ENCODE peak calls at places on chromosomes 2 and 18, in five cellular contexts. R is tibial artery, L is astrocyte of the spinal cord, I is fibroblast of mammary gland, N is dorsolateral prefrontal cortex. V is an unnamed sample.

GRCh38 chr2:234705108-234705507 is 208.2 kb upstream of the ARL4C start:
- DNase-seq in N (no peak), I (peak), L (peak), R (no peak), V (no peak)

GRCh38 chr18:27483266-27483665 is 298.2 kb upstream of the CHST9 start:
- DNase-seq in I (no peak), R (no peak), N (no peak), L (no peak), V (no peak)

GRCh38 chr18:29892960-29893558 is 1149.5 kb downstream of the DSC3 start:
- DNase-seq in I (peak), N (no peak), L (peak), R (no peak), V (no peak)

GRCh38 chr2:217666338-217666737 is 336.5 kb downstream of the TNS1 start:
- DNase-seq in I (peak), L (no peak), N (no peak), R (no peak), V (no peak)

GRCh38 chr2:215693269-215693998 is 257.6 kb upstream of the FN1 start:
- DNase-seq in L (peak), N (no peak), R (no peak), I (peak), V (no peak)

GRCh38 chr2:63055510-63056308 is 5.1 kb downstream of the OTX1 start:
- DNase-seq in N (no peak), R (no peak), I (no peak), L (no peak), V (no peak)

GRCh38 chr2:5697554-5697953 is 5.4 kb downstream of the SOX11 start:
- DNase-seq in N (no peak), R (no peak), L (no peak), I (no peak), V (no peak)

GRCh38 chr2:64273524-64274398 is 129.5 kb upstream of the PELI1 start:
- DNase-seq in L (peak), R (peak), N (no peak), I (peak), V (no peak)

GRCh38 chr2:239143858-239144712 is 256.7 kb downstream of the HDAC4 start:
- DNase-seq in L (peak), N (no peak), I (peak), R (no peak), V (peak)

GRCh38 chr2:216463148-216463547 is 35.5 kb upstream of the RPL37A start:
- DNase-seq in I (no peak), R (no peak), L (no peak), N (no peak), V (no peak)

GRCh38 chr2:215532844-215533243 is 97.0 kb upstream of the FN1 start:
- DNase-seq in R (no peak), N (no peak), I (no peak), L (no peak), V (no peak)

GRCh38 chr2:134431837-134432437 is 178.1 kb downstream of the MGAT5 start:
- DNase-seq in L (peak), N (no peak), I (no peak), R (no peak), V (no peak)

GRCh38 chr2:86520153-86520552 is 43.1 kb downstream of the CHMP3 start:
- DNase-seq in L (no peak), N (no peak), I (no peak), R (no peak), V (no peak)

GRCh38 chr2:130759906-130760753 is 4.8 kb downstream of the AMER3 start:
- DNase-seq in R (no peak), N (no peak), L (no peak), I (peak), V (no peak)

GRCh38 chr2:231662028-231662810 is 46.1 kb upstream of the PTMA start:
- DNase-seq in R (peak), N (peak), L (peak), I (peak), V (peak)

GRCh38 chr2:73736378-73736777 is 767 bp downstream of the TPRKB start:
- DNase-seq in I (no peak), R (no peak), N (no peak), L (no peak), V (no peak)

GRCh38 chr18:74468547-74469014 is 11.5 kb upstream of the DIPK1C start:
- DNase-seq in I (peak), N (no peak), R (no peak), L (peak), V (no peak)

GRCh38 chr2:11839916-11840315 is 93.5 kb downstream of the LPIN1 start:
- DNase-seq in L (peak), I (no peak), R (no peak), N (no peak), V (no peak)

GRCh38 chr2:72150961-72151356 is 3.3 kb upstream of the CYP26B1 start:
- DNase-seq in I (no peak), R (no peak), L (no peak), N (no peak), V (no peak)

GRCh38 chr2:128557841-128558241 is 239.2 kb upstream of the HS6ST1 start:
- DNase-seq in N (no peak), L (no peak), I (peak), R (no peak), V (no peak)

GRCh38 chr2:101873543-101873942 is 118.2 kb upstream of the IL1R2 start:
- DNase-seq in L (no peak), N (no peak), R (no peak), I (no peak), V (no peak)

GRCh38 chr18:46250084-46250811 is 146.1 kb downstream of the HAUS1 start:
- DNase-seq in R (no peak), L (peak), I (peak), N (no peak), V (no peak)

GRCh38 chr2:12819098-12819465 is 102.3 kb downstream of the TRIB2 start:
- DNase-seq in I (peak), R (peak), N (no peak), L (peak), V (no peak)

GRCh38 chr2:192195548-192196418 is 1.1 kb upstream of the TMEFF2 start:
- DNase-seq in R (no peak), I (peak), L (peak), N (peak), V (peak)

GRCh38 chr2:14866953-14867352 is 234.4 kb downstream of the LRATD1 start:
- DNase-seq in N (no peak), I (no peak), R (no peak), L (peak), V (no peak)

GRCh38 chr2:143030127-143030526 is 99.1 kb upstream of the ARHGAP15 start:
- DNase-seq in L (peak), N (no peak), I (no peak), R (no peak), V (no peak)

GRCh38 chr2:28981620-28982371 is 698 bp downstream of the TOGARAM2 start:
- DNase-seq in N (no peak), R (no peak), L (no peak), I (no peak), V (no peak)

GRCh38 chr2:43158259-43158880 is 68.0 kb downstream of the ZFP36L2 start:
- DNase-seq in N (no peak), R (peak), I (peak), L (peak), V (no peak)

GRCh38 chr2:122575076-122575475 is 819.6 kb downstream of the TSN start:
- DNase-seq in N (no peak), I (no peak), R (no peak), L (no peak), V (no peak)

GRCh38 chr2:127142663-127143630 is 36.0 kb upstream of the BIN1 start:
- DNase-seq in L (no peak), N (no peak), I (peak), R (no peak), V (no peak)

GRCh38 chr2:215052810-215053209 is 85.6 kb downstream of the ABCA12 start:
- DNase-seq in I (no peak), N (no peak), L (no peak), R (no peak), V (no peak)

GRCh38 chr2:206260427-206261012 is 13.9 kb upstream of the ZDBF2 start:
- DNase-seq in I (peak), N (no peak), L (no peak), R (no peak), V (no peak)

GRCh38 chr2:162560291-162560690 is 216.4 kb downstream of the GCA start:
- DNase-seq in N (no peak), L (no peak), I (no peak), R (no peak), V (no peak)

GRCh38 chr2:109063326-109063670 is 65.7 kb upstream of the SH3RF3 start:
- DNase-seq in I (no peak), N (no peak), R (no peak), L (no peak), V (no peak)

GRCh38 chr2:187299122-187299906 is 148.7 kb downstream of the CALCRL start:
- DNase-seq in I (peak), L (peak), N (no peak), R (no peak), V (no peak)

GRCh38 chr2:118223487-118224136 is 135.3 kb downstream of the INSIG2 start:
- DNase-seq in L (peak), N (no peak), R (no peak), I (no peak), V (no peak)

GRCh38 chr2:241598061-241598460 is 38.9 kb downstream of the THAP4 start:
- DNase-seq in R (no peak), L (no peak), I (peak), N (no peak), V (no peak)

GRCh38 chr18:46470714-46471113 is 186.3 kb downstream of the LOXHD1 start:
- DNase-seq in R (no peak), L (no peak), I (no peak), N (no peak), V (no peak)

GRCh38 chr18:13112982-13113381 is 105.6 kb upstream of the LDLRAD4 start:
- DNase-seq in L (peak), N (peak), R (no peak), I (peak), V (peak)
- TF ChIP-seq CTCF in L (peak), N (peak), R (no peak), I (peak), V (peak)

GRCh38 chr2:48749820-48750739 is 5.4 kb downstream of the LHCGR start:
- DNase-seq in I (no peak), R (no peak), N (no peak), L (no peak), V (no peak)

GRCh38 chr2:48753228-48753627 is 2.3 kb downstream of the LHCGR start:
- DNase-seq in I (no peak), N (no peak), L (no peak), R (no peak), V (no peak)

GRCh38 chr2:48756289-48756688 is 765 bp upstream of the LHCGR start:
- DNase-seq in I (no peak), L (no peak), N (no peak), R (no peak), V (no peak)

GRCh38 chr2:48755473-48755872 is at the start of gene LHCGR:
- DNase-seq in N (no peak), I (peak), R (no peak), L (no peak), V (peak)

GRCh38 chr2:48754874-48755273 is 650 bp downstream of the LHCGR start:
- DNase-seq in N (no peak), R (no peak), I (no peak), L (no peak), V (no peak)
- TF ChIP-seq CTCF in N (no peak), R (no peak), I (no peak), L (no peak), V (no peak)

GRCh38 chr18:9673296-9674251 is 34.5 kb upstream of the RAB31 start:
- DNase-seq in R (peak), I (peak), N (peak), L (peak), V (no peak)
- TF ChIP-seq CTCF in R (peak), I (peak), N (peak), L (peak), V (peak)

GRCh38 chr2:53018830-53019425 is 748.7 kb upstream of the CHAC2 start:
- DNase-seq in R (no peak), I (peak), L (peak), N (no peak), V (no peak)
- TF ChIP-seq CTCF in R (no peak), I (peak), L (peak), N (no peak), V (peak)

GRCh38 chr2:223097888-223098383 is 45.9 kb downstream of the KCNE4 start:
- DNase-seq in R (no peak), N (no peak), L (no peak), I (no peak), V (no peak)

GRCh38 chr2:223101340-223102039 is 49.5 kb downstream of the KCNE4 start:
- DNase-seq in R (no peak), L (peak), I (peak), N (no peak), V (peak)

GRCh38 chr2:223099561-223099960 is 47.6 kb downstream of the KCNE4 start:
- DNase-seq in I (no peak), R (no peak), L (no peak), N (no peak), V (no peak)

GRCh38 chr2:223102040-223102899 is 50.3 kb downstream of the KCNE4 start:
- DNase-seq in R (no peak), L (no peak), N (peak), I (no peak), V (no peak)

GRCh38 chr2:223100061-223100511 is 48.1 kb downstream of the KCNE4 start:
- DNase-seq in I (peak), N (no peak), L (peak), R (peak), V (no peak)
- TF ChIP-seq CTCF in I (no peak), N (no peak), L (no peak), R (no peak), V (no peak)

GRCh38 chr2:218898109-218898878 is 17.6 kb downstream of the WNT10A start:
- DNase-seq in L (peak), I (peak), N (peak), R (peak), V (peak)
- TF ChIP-seq CTCF in L (peak), I (peak), N (peak), R (peak), V (peak)

GRCh38 chr2:1899396-1899730 is 155.0 kb upstream of the PXDN start:
- DNase-seq in L (no peak), N (no peak), R (no peak), I (no peak), V (no peak)

GRCh38 chr2:1898461-1899395 is 154.4 kb upstream of the PXDN start:
- DNase-seq in L (no peak), N (no peak), R (no peak), I (no peak), V (no peak)

DNA sequence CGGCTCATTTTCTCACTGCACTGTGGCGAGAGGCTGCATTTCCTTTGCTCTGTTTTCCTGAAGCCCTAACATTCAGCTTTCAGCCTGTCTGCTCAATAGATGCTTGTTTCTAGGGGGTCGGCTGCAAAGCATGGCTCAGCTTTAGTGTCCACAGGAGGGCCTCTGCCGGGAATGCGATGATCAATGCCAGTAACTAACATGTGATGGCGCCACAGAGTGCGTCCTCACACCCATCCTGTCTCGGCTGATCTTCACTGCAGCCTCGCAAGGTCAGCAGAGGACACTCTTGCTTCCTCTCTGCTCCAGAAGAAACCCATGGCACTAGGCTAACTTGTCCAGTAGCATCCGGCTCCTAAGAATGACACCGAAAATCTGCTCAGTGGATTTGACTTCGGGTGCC is 156.4 kb upstream of the PXDN start:
- DNase-seq in I (no peak), R (no peak), N (no peak), L (no peak), V (no peak)
- TF ChIP-seq CTCF in I (no peak), R (no peak), N (no peak), L (peak), V (peak)